ENCODE peak calls at places on chromosomes 11 and 22, in four cellular contexts. One of them, this sample, is unnamed. For H3K27me3, the result is how much of the 10 kb centered on the place peaks cover.

GRCh38 chr11:44243633-44244343 is 66.2 kb downstream of the ALX4 start:
- DNase-seq in mammary epithelial cell: no peak
- DNase-seq in Panc1: no peak
- DNase-seq in cardiac muscle cell: peak
- DNase-seq in this sample: peak

GRCh38 chr11:105589346-105589745 is 20.5 kb upstream of the GRIA4 start:
- DNase-seq in cardiac muscle cell: no peak
- DNase-seq in Panc1: no peak
- DNase-seq in mammary epithelial cell: no peak
- DNase-seq in this sample: no peak

GRCh38 chr11:2586793-2587131 is 113.0 kb downstream of the KCNQ1OT1 start:
- DNase-seq in cardiac muscle cell: no peak
- DNase-seq in mammary epithelial cell: no peak
- DNase-seq in Panc1: no peak
- DNase-seq in this sample: no peak

GRCh38 chr11:109275931-109276330 is 146.1 kb upstream of the C11orf87 start:
- DNase-seq in mammary epithelial cell: no peak
- DNase-seq in cardiac muscle cell: no peak
- DNase-seq in Panc1: no peak
- DNase-seq in this sample: no peak

GRCh38 chr11:33542921-33543320 is 157.7 kb downstream of the C11orf91 start:
- DNase-seq in mammary epithelial cell: peak
- DNase-seq in Panc1: peak
- DNase-seq in cardiac muscle cell: peak
- DNase-seq in this sample: peak

GRCh38 chr11:9568854-9569587 is 4.4 kb upstream of the WEE1 start:
- DNase-seq in cardiac muscle cell: peak
- DNase-seq in Panc1: no peak
- DNase-seq in mammary epithelial cell: peak
- DNase-seq in this sample: no peak

GRCh38 chr11:112881461-112881860 is 79.8 kb upstream of the NCAM1 start:
- DNase-seq in Panc1: no peak
- DNase-seq in cardiac muscle cell: peak
- DNase-seq in mammary epithelial cell: peak
- DNase-seq in this sample: peak

GRCh38 chr11:123654566-123655081 is at the start of gene SCN3B:
- DNase-seq in Panc1: peak
- DNase-seq in mammary epithelial cell: peak
- DNase-seq in cardiac muscle cell: peak
- DNase-seq in this sample: peak

GRCh38 chr22:18156878-18157713 is 7.1 kb downstream of the USP18 start:
- DNase-seq in cardiac muscle cell: peak
- DNase-seq in Panc1: no peak
- DNase-seq in mammary epithelial cell: peak
- DNase-seq in this sample: peak
- H3K27ac ChIP-seq in cardiac muscle cell: no peak
- H3K27ac ChIP-seq in Panc1: no peak
- H3K27ac ChIP-seq in mammary epithelial cell: no peak
- H3K27ac ChIP-seq in this sample: no peak

GRCh38 chr11:20671856-20672546 is 2.6 kb downstream of the NELL1 start:
- DNase-seq in cardiac muscle cell: peak
- DNase-seq in Panc1: no peak
- DNase-seq in mammary epithelial cell: peak
- DNase-seq in this sample: no peak

GRCh38 chr11:20668410-20668809 is 976 bp upstream of the NELL1 start:
- DNase-seq in mammary epithelial cell: no peak
- DNase-seq in cardiac muscle cell: no peak
- DNase-seq in Panc1: no peak
- DNase-seq in this sample: no peak

GRCh38 chr11:20669833-20670684 is 673 bp downstream of the NELL1 start:
- DNase-seq in mammary epithelial cell: no peak
- DNase-seq in Panc1: no peak
- DNase-seq in cardiac muscle cell: peak
- DNase-seq in this sample: no peak

GRCh38 chr11:20670932-20671403 is 1.6 kb downstream of the NELL1 start:
- DNase-seq in Panc1: no peak
- DNase-seq in mammary epithelial cell: no peak
- DNase-seq in cardiac muscle cell: no peak
- DNase-seq in this sample: no peak

GRCh38 chr11:20668844-20669832 is at the start of gene NELL1:
- DNase-seq in cardiac muscle cell: peak
- DNase-seq in Panc1: no peak
- DNase-seq in mammary epithelial cell: peak
- DNase-seq in this sample: no peak
- H3K27me3 ChIP-seq in cardiac muscle cell: half or more
- H3K27me3 ChIP-seq in Panc1: under half
- H3K27me3 ChIP-seq in mammary epithelial cell: under half
- H3K27me3 ChIP-seq in this sample: half or more

DNA sequence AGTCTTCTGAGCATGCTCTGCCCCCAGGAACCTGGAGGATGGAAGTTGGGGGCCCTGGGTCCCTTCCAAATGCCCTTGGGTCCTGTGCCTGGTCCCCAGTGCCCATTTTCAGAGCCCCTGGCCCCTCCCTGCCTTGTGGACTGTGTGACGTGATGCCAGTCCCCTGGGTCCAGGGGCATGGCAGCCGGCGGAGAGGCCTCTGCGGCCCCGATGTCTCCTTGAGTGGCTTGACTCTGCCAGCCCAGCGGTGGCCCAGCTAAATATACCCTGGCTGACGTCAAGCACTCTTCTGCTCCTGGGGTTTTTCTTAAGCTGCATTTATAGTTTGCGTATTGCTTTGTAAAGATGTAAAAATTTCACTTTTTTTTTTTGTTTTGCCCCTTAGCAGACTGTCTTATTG is 35.2 kb upstream of the PARVG start:
- DNase-seq in Panc1: no peak
- DNase-seq in mammary epithelial cell: no peak
- DNase-seq in cardiac muscle cell: peak
- DNase-seq in this sample: no peak
- H3K27ac ChIP-seq in Panc1: no peak
- H3K27ac ChIP-seq in mammary epithelial cell: no peak
- H3K27ac ChIP-seq in cardiac muscle cell: no peak
- H3K27ac ChIP-seq in this sample: no peak

GRCh38 chr11:120255519-120255866 is 15.6 kb downstream of the POU2F3 start:
- DNase-seq in cardiac muscle cell: no peak
- DNase-seq in Panc1: no peak
- DNase-seq in mammary epithelial cell: no peak
- DNase-seq in this sample: no peak
- H3K27me3 ChIP-seq in cardiac muscle cell: under half
- H3K27me3 ChIP-seq in Panc1: half or more
- H3K27me3 ChIP-seq in mammary epithelial cell: under half
- H3K27me3 ChIP-seq in this sample: under half

DNA sequence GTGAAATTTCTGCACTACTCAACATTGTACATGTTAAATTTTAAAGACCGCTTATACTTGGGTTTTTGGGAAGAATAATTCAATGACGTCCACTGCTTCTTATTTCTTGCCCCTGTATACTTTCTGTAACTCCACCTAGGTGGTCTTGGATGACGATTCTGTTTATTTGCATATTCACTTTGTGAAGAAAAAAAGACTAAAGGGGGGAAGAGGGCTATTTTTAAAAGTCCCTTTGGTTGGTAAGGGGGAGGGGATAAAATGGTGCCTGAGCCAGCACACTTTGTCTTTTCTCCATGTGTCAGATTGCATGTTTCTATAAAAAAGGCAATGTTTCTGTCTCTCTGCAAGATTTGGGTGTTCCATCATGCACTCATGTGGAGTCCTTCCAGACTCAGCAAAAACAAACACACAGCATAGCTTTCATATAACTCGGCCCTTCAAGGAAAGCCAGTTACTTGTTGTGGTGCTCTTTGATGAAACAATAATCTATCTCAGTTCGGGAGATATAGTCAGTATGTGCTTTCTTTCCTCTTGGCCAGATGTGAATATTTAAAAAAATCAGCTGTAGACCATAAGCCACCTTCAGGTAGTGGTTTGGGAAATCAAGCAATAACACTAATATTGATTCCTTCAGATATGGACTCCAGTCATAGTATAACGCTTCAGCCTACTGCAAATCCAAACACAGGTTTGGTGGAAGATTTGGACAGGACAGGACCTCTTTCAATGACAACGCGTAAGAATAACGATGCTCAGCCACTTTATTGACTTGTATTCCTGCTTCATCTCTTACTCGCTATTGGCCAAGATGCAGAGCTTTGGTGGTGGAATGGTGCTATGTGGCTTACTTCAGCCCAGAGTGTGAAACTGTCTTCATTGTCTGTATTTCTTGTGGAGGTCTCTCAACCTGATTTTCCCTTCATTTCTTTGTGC is 68.8 kb downstream of the CD44 start:
- DNase-seq in mammary epithelial cell: no peak
- DNase-seq in cardiac muscle cell: no peak
- DNase-seq in Panc1: no peak
- DNase-seq in this sample: no peak
- H3K27ac ChIP-seq in mammary epithelial cell: no peak
- H3K27ac ChIP-seq in cardiac muscle cell: no peak
- H3K27ac ChIP-seq in Panc1: peak
- H3K27ac ChIP-seq in this sample: no peak